ENCODE peak calls at places on chromosome X, in eight cellular contexts. One of them, this sample, is unnamed.

GRCh38 chrX:13125188-13125587 is 80.8 kb upstream of the FAM9C start:
- DNase-seq in GM12878: no peak
- DNase-seq in HepG2: no peak
- DNase-seq in Panc1: no peak
- DNase-seq in K562: no peak
- DNase-seq in SK-N-SH: no peak
- DNase-seq in GM23338: no peak
- DNase-seq in HCT116: no peak
- DNase-seq in this sample: no peak

GRCh38 chrX:11381464-11381863 is 88.3 kb downstream of the AMELX start:
- DNase-seq in SK-N-SH: peak
- DNase-seq in K562: peak
- DNase-seq in HCT116: peak
- DNase-seq in GM23338: peak
- DNase-seq in GM12878: peak
- DNase-seq in HepG2: peak
- DNase-seq in Panc1: peak
- DNase-seq in this sample: no peak

GRCh38 chrX:40174594-40175415 is 77.0 kb upstream of the BCOR start:
- DNase-seq in GM23338: peak
- DNase-seq in K562: no peak
- DNase-seq in SK-N-SH: peak
- DNase-seq in Panc1: no peak
- DNase-seq in GM12878: no peak
- DNase-seq in HepG2: peak
- DNase-seq in HCT116: no peak
- DNase-seq in this sample: peak

GRCh38 chrX:23819385-23820234 is 36.6 kb downstream of the SAT1 start:
- DNase-seq in HCT116: no peak
- DNase-seq in SK-N-SH: no peak
- DNase-seq in GM23338: no peak
- DNase-seq in GM12878: no peak
- DNase-seq in HepG2: peak
- DNase-seq in Panc1: no peak
- DNase-seq in K562: no peak
- DNase-seq in this sample: no peak

GRCh38 chrX:7941390-7942042 is 14.3 kb upstream of the PNPLA4 start:
- DNase-seq in Panc1: no peak
- DNase-seq in HCT116: no peak
- DNase-seq in SK-N-SH: no peak
- DNase-seq in GM12878: no peak
- DNase-seq in HepG2: peak
- DNase-seq in K562: no peak
- DNase-seq in GM23338: peak
- DNase-seq in this sample: no peak

GRCh38 chrX:112834016-112834855 is 6.4 kb downstream of the AMOT start:
- DNase-seq in Panc1: no peak
- DNase-seq in SK-N-SH: peak
- DNase-seq in HepG2: no peak
- DNase-seq in K562: no peak
- DNase-seq in GM23338: no peak
- DNase-seq in HCT116: no peak
- DNase-seq in GM12878: no peak
- DNase-seq in this sample: no peak

GRCh38 chrX:141989802-141990201 is 86.1 kb downstream of the MAGEC1 start:
- DNase-seq in GM12878: no peak
- DNase-seq in K562: no peak
- DNase-seq in HCT116: no peak
- DNase-seq in HepG2: no peak
- DNase-seq in GM23338: no peak
- DNase-seq in SK-N-SH: no peak
- DNase-seq in Panc1: no peak
- DNase-seq in this sample: no peak

GRCh38 chrX:136759968-136760367 is 20.8 kb downstream of the ARHGEF6 start:
- DNase-seq in SK-N-SH: peak
- DNase-seq in HCT116: no peak
- DNase-seq in HepG2: no peak
- DNase-seq in GM12878: peak
- DNase-seq in GM23338: peak
- DNase-seq in K562: no peak
- DNase-seq in Panc1: no peak
- DNase-seq in this sample: no peak

GRCh38 chrX:20205927-20206708 is 60.6 kb downstream of the RPS6KA3 start:
- DNase-seq in HepG2: no peak
- DNase-seq in K562: no peak
- DNase-seq in GM23338: no peak
- DNase-seq in SK-N-SH: no peak
- DNase-seq in Panc1: no peak
- DNase-seq in GM12878: no peak
- DNase-seq in HCT116: no peak
- DNase-seq in this sample: no peak

GRCh38 chrX:133365886-133366611 is 49.2 kb downstream of the GPC4 start:
- DNase-seq in HCT116: no peak
- DNase-seq in K562: no peak
- DNase-seq in SK-N-SH: no peak
- DNase-seq in HepG2: no peak
- DNase-seq in GM12878: no peak
- DNase-seq in Panc1: no peak
- DNase-seq in GM23338: no peak
- DNase-seq in this sample: no peak

GRCh38 chrX:153922932-153923857 is 2.9 kb downstream of the ARHGAP4 start:
- DNase-seq in SK-N-SH: peak
- DNase-seq in HCT116: no peak
- DNase-seq in Panc1: no peak
- DNase-seq in HepG2: no peak
- DNase-seq in K562: no peak
- DNase-seq in GM12878: no peak
- DNase-seq in GM23338: peak
- DNase-seq in this sample: no peak

GRCh38 chrX:100819837-100820666 is at the start of gene CSTF2:
- DNase-seq in K562: peak
- DNase-seq in GM23338: peak
- DNase-seq in Panc1: peak
- DNase-seq in GM12878: peak
- DNase-seq in HCT116: peak
- DNase-seq in SK-N-SH: peak
- DNase-seq in HepG2: peak
- DNase-seq in this sample: peak

GRCh38 chrX:25144043-25144940 is 128.5 kb upstream of the ARX start:
- DNase-seq in Panc1: peak
- DNase-seq in SK-N-SH: peak
- DNase-seq in K562: peak
- DNase-seq in HCT116: peak
- DNase-seq in GM12878: no peak
- DNase-seq in HepG2: peak
- DNase-seq in GM23338: peak
- DNase-seq in this sample: no peak

GRCh38 chrX:111823703-111824102 is 52.3 kb upstream of the TRPC5OS start:
- DNase-seq in GM23338: no peak
- DNase-seq in GM12878: no peak
- DNase-seq in SK-N-SH: no peak
- DNase-seq in HepG2: no peak
- DNase-seq in K562: no peak
- DNase-seq in Panc1: no peak
- DNase-seq in HCT116: no peak
- DNase-seq in this sample: no peak

GRCh38 chrX:135477576-135477975 is 42.9 kb upstream of the INTS6L start:
- DNase-seq in HepG2: peak
- DNase-seq in GM12878: no peak
- DNase-seq in K562: peak
- DNase-seq in HCT116: peak
- DNase-seq in Panc1: peak
- DNase-seq in SK-N-SH: peak
- DNase-seq in GM23338: peak
- DNase-seq in this sample: peak

GRCh38 chrX:47198026-47198686 is 4.5 kb downstream of the UBA1 start:
- DNase-seq in HCT116: no peak
- DNase-seq in K562: no peak
- DNase-seq in HepG2: no peak
- DNase-seq in GM23338: peak
- DNase-seq in GM12878: no peak
- DNase-seq in Panc1: no peak
- DNase-seq in SK-N-SH: no peak
- DNase-seq in this sample: no peak

GRCh38 chrX:19791562-19791961 is 95.8 kb downstream of the SH3KBP1 start:
- DNase-seq in HCT116: no peak
- DNase-seq in SK-N-SH: no peak
- DNase-seq in GM23338: no peak
- DNase-seq in K562: no peak
- DNase-seq in HepG2: no peak
- DNase-seq in Panc1: no peak
- DNase-seq in GM12878: no peak
- DNase-seq in this sample: peak

GRCh38 chrX:19303216-19303880 is 40.4 kb upstream of the PDHA1 start:
- DNase-seq in GM23338: no peak
- DNase-seq in Panc1: no peak
- DNase-seq in SK-N-SH: no peak
- DNase-seq in HCT116: no peak
- DNase-seq in HepG2: no peak
- DNase-seq in GM12878: no peak
- DNase-seq in K562: no peak
- DNase-seq in this sample: no peak

GRCh38 chrX:110135618-110136017 is 132.7 kb downstream of the TMEM164 start:
- DNase-seq in GM12878: no peak
- DNase-seq in HCT116: no peak
- DNase-seq in K562: no peak
- DNase-seq in GM23338: no peak
- DNase-seq in SK-N-SH: no peak
- DNase-seq in Panc1: no peak
- DNase-seq in HepG2: no peak
- DNase-seq in this sample: no peak

GRCh38 chrX:56468441-56468840 is 95.0 kb upstream of the UBQLN2 start:
- DNase-seq in HepG2: no peak
- DNase-seq in GM23338: no peak
- DNase-seq in SK-N-SH: no peak
- DNase-seq in K562: no peak
- DNase-seq in GM12878: no peak
- DNase-seq in HCT116: no peak
- DNase-seq in Panc1: no peak
- DNase-seq in this sample: no peak

GRCh38 chrX:110394653-110395052 is 36.0 kb downstream of the RTL9 start:
- DNase-seq in K562: peak
- DNase-seq in HepG2: no peak
- DNase-seq in GM12878: no peak
- DNase-seq in HCT116: no peak
- DNase-seq in SK-N-SH: no peak
- DNase-seq in Panc1: no peak
- DNase-seq in GM23338: no peak
- DNase-seq in this sample: no peak

GRCh38 chrX:72046447-72046846 is 85.3 kb downstream of the RTL5 start:
- DNase-seq in SK-N-SH: peak
- DNase-seq in GM12878: no peak
- DNase-seq in K562: no peak
- DNase-seq in HCT116: no peak
- DNase-seq in GM23338: no peak
- DNase-seq in Panc1: no peak
- DNase-seq in HepG2: no peak
- DNase-seq in this sample: no peak

GRCh38 chrX:72042860-72043248 is 88.9 kb downstream of the RTL5 start:
- DNase-seq in HCT116: no peak
- DNase-seq in GM12878: no peak
- DNase-seq in HepG2: no peak
- DNase-seq in K562: no peak
- DNase-seq in GM23338: no peak
- DNase-seq in SK-N-SH: no peak
- DNase-seq in Panc1: no peak
- DNase-seq in this sample: no peak

GRCh38 chrX:72048515-72049455 is 82.9 kb downstream of the RTL5 start:
- DNase-seq in Panc1: no peak
- DNase-seq in SK-N-SH: peak
- DNase-seq in HCT116: no peak
- DNase-seq in GM23338: peak
- DNase-seq in GM12878: no peak
- DNase-seq in K562: no peak
- DNase-seq in HepG2: no peak
- DNase-seq in this sample: no peak

GRCh38 chrX:72045141-72045540 is 86.6 kb downstream of the RTL5 start:
- DNase-seq in HepG2: no peak
- DNase-seq in HCT116: no peak
- DNase-seq in GM12878: no peak
- DNase-seq in GM23338: no peak
- DNase-seq in K562: no peak
- DNase-seq in SK-N-SH: no peak
- DNase-seq in Panc1: no peak
- DNase-seq in this sample: no peak

GRCh38 chrX:72045552-72046277 is 86.0 kb downstream of the RTL5 start:
- DNase-seq in SK-N-SH: peak
- DNase-seq in HCT116: no peak
- DNase-seq in GM23338: peak
- DNase-seq in K562: no peak
- DNase-seq in HepG2: no peak
- DNase-seq in GM12878: no peak
- DNase-seq in Panc1: no peak
- DNase-seq in this sample: no peak
- TF ChIP-seq REST in SK-N-SH: no peak
- TF ChIP-seq REST in HCT116: no peak
- TF ChIP-seq REST in GM23338: no peak
- TF ChIP-seq REST in K562: no peak
- TF ChIP-seq REST in HepG2: no peak
- TF ChIP-seq REST in GM12878: no peak
- TF ChIP-seq REST in Panc1: no peak
- TF ChIP-seq REST in this sample: no peak

GRCh38 chrX:33726281-33727160 is 405.6 kb downstream of the FAM47A start:
- DNase-seq in GM23338: peak
- DNase-seq in GM12878: no peak
- DNase-seq in K562: no peak
- DNase-seq in SK-N-SH: no peak
- DNase-seq in Panc1: no peak
- DNase-seq in HepG2: no peak
- DNase-seq in HCT116: no peak
- DNase-seq in this sample: no peak
- TF ChIP-seq POLR2AphosphoS5 in GM23338: no peak
- TF ChIP-seq POLR2AphosphoS5 in GM12878: no peak
- TF ChIP-seq POLR2AphosphoS5 in K562: no peak
- TF ChIP-seq POLR2AphosphoS5 in SK-N-SH: no peak
- TF ChIP-seq POLR2AphosphoS5 in Panc1: no peak
- TF ChIP-seq POLR2AphosphoS5 in HepG2: no peak
- TF ChIP-seq POLR2AphosphoS5 in HCT116: no peak
- TF ChIP-seq POLR2AphosphoS5 in this sample: no peak

DNA sequence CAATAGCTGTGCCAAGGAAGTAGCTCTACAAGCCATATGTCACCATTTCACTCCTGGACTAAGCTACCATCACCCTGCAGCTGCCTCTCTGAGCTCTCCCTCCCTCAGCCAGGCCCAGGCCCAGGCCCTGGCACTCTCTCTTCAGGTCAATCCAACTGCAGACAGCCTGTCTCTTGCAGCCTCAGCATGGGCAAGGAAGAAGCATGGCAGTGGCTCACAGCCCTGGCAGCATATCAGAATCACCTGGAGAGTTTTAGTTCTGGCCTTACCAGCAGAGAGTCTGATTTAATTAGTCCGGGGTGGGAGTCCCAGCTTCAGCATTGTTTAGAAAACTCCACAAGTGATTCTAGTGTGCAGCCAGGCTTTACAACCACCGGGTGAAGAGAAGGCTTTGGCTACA is 31.5 kb downstream of the NALF2 start:
- DNase-seq in SK-N-SH: no peak
- DNase-seq in HepG2: no peak
- DNase-seq in Panc1: no peak
- DNase-seq in HCT116: no peak
- DNase-seq in GM23338: no peak
- DNase-seq in K562: no peak
- DNase-seq in GM12878: no peak
- DNase-seq in this sample: no peak
- TF ChIP-seq REST in SK-N-SH: no peak
- TF ChIP-seq REST in HepG2: no peak
- TF ChIP-seq REST in Panc1: no peak
- TF ChIP-seq REST in HCT116: no peak
- TF ChIP-seq REST in GM23338: no peak
- TF ChIP-seq REST in K562: no peak
- TF ChIP-seq REST in GM12878: no peak
- TF ChIP-seq REST in this sample: no peak

GRCh38 chrX:68832101-68832416 is 3.2 kb downstream of the EFNB1 start:
- DNase-seq in SK-N-SH: peak
- DNase-seq in HCT116: no peak
- DNase-seq in Panc1: no peak
- DNase-seq in HepG2: no peak
- DNase-seq in K562: no peak
- DNase-seq in GM12878: no peak
- DNase-seq in GM23338: peak
- DNase-seq in this sample: no peak
- TF ChIP-seq POLR2AphosphoS5 in SK-N-SH: no peak
- TF ChIP-seq POLR2AphosphoS5 in HCT116: no peak
- TF ChIP-seq POLR2AphosphoS5 in Panc1: no peak
- TF ChIP-seq POLR2AphosphoS5 in HepG2: no peak
- TF ChIP-seq POLR2AphosphoS5 in K562: no peak
- TF ChIP-seq POLR2AphosphoS5 in GM12878: no peak
- TF ChIP-seq POLR2AphosphoS5 in GM23338: no peak
- TF ChIP-seq POLR2AphosphoS5 in this sample: no peak